ENCODE peak calls at places on chromosomes 1 and 21, in eight cellular contexts. S, B, C, F, H, D, I and N are unnamed samples.

GRCh38 chr1:37255111-37255795 is 219.1 kb upstream of the ZC3H12A start:
- DNase-seq in C (no peak), S (no peak), B (peak), F (no peak), H (peak), I (peak), D (no peak), N (no peak)

GRCh38 chr1:66214901-66215300 is 319.1 kb upstream of the SGIP1 start:
- DNase-seq in I (no peak), H (no peak), C (no peak), D (no peak), F (no peak), B (no peak), S (no peak), N (no peak)

GRCh38 chr1:5886140-5886483 is 106.1 kb downstream of the NPHP4 start:
- DNase-seq in H (no peak), C (no peak), F (no peak), D (no peak), B (peak), I (no peak), S (no peak), N (no peak)

GRCh38 chr1:38308780-38309179 is 262.2 kb upstream of the POU3F1 start:
- DNase-seq in B (no peak), H (no peak), D (no peak), F (no peak), C (no peak), I (no peak), S (no peak), N (no peak)

GRCh38 chr21:44593598-44594405 is 1.5 kb upstream of the KRTAP10-6 start:
- DNase-seq in H (no peak), B (no peak), I (no peak), S (no peak), F (no peak), D (no peak), C (peak), N (no peak)

GRCh38 chr1:73662526-73662925 is 535.5 kb downstream of the LRRIQ3 start:
- DNase-seq in F (no peak), C (no peak), S (no peak), H (no peak), I (no peak), B (no peak), D (no peak), N (no peak)

GRCh38 chr1:115952547-115952946 is 23.8 kb upstream of the SLC22A15 start:
- DNase-seq in D (peak), H (no peak), C (no peak), I (no peak), S (no peak), F (no peak), B (no peak), N (no peak)

GRCh38 chr1:199794105-199794863 is 233.2 kb upstream of the NR5A2 start:
- DNase-seq in B (no peak), H (no peak), D (no peak), C (no peak), F (no peak), I (no peak), S (no peak), N (no peak)

GRCh38 chr1:227131193-227131592 is 187.1 kb downstream of the CDC42BPA start:
- DNase-seq in C (no peak), H (no peak), D (peak), F (no peak), S (no peak), B (no peak), I (no peak), N (no peak)

GRCh38 chr1:37811027-37811655 is 3.1 kb upstream of the YRDC start:
- DNase-seq in D (peak), F (peak), S (peak), B (peak), C (peak), I (peak), H (peak), N (peak)

GRCh38 chr1:64077281-64077940 is 126.0 kb upstream of the UBE2U start:
- DNase-seq in C (no peak), I (no peak), B (peak), D (no peak), S (no peak), H (peak), F (no peak), N (no peak)

GRCh38 chr1:156896490-156897033 is 3.0 kb downstream of the PEAR1 start:
- DNase-seq in B (peak), F (no peak), C (no peak), S (no peak), D (no peak), I (no peak), H (no peak), N (no peak)

GRCh38 chr1:107213225-107213624 is 72.4 kb downstream of the NTNG1 start:
- DNase-seq in H (no peak), I (no peak), B (no peak), F (no peak), D (no peak), S (no peak), C (no peak), N (no peak)

GRCh38 chr1:243455760-243456651 is 200.2 kb downstream of the SDCCAG8 start:
- DNase-seq in C (no peak), H (no peak), B (no peak), D (no peak), F (no peak), S (no peak), I (no peak), N (no peak)

GRCh38 chr1:115134850-115135484 is 45.7 kb upstream of the TSPAN2 start:
- DNase-seq in B (no peak), D (no peak), I (no peak), S (no peak), C (no peak), F (no peak), H (no peak), N (no peak)

GRCh38 chr1:152167835-152168534 is 9.0 kb upstream of the RPTN start:
- DNase-seq in I (no peak), C (peak), F (no peak), D (no peak), H (no peak), S (no peak), B (no peak), N (peak)

GRCh38 chr1:2267862-2268261 is 39.7 kb downstream of the SKI start:
- DNase-seq in B (peak), I (no peak), S (no peak), D (no peak), F (no peak), C (no peak), H (no peak), N (no peak)